ENCODE peak calls at places on chromosome 19, in seven cellular contexts. E is upper lobe of right lung; C is CD4-positive, alpha-beta T cell; G is tibial nerve; D is fibroblast of lung; W is IMR-90; R is left ventricle myocardium inferior. Z is an unnamed sample.

GRCh38 chr19:3459322-3459881 is 20.9 kb downstream of the SMIM24 start:
- DNase-seq in R (peak; percentile 91), G (peak; percentile 83), W (peak; percentile 94), E (peak; percentile 83), C (no peak), D (peak; percentile 97), Z (peak; percentile 33)

GRCh38 chr19:49852631-49853126 is 1.7 kb downstream of the PTOV1 start:
- DNase-seq in R (no peak), C (no peak), G (no peak), W (peak; percentile 22), E (no peak), D (no peak), Z (no peak)

GRCh38 chr19:32387701-32388392 is 17.7 kb upstream of the DPY19L3 start:
- DNase-seq in C (no peak), R (no peak), W (peak; percentile 62), E (no peak), G (no peak), D (peak; percentile 71), Z (no peak)

GRCh38 chr19:29188289-29188688 is 24.7 kb downstream of the UQCRFS1 start:
- DNase-seq in C (no peak), G (no peak), R (no peak), E (no peak), W (no peak), D (no peak), Z (no peak)

GRCh38 chr19:18789883-18790565 is 1.1 kb downstream of the COMP start:
- DNase-seq in W (no peak), E (no peak), R (no peak), D (peak; percentile 25), G (no peak), C (no peak), Z (no peak)

GRCh38 chr19:39325778-39326680 is 5.4 kb upstream of the LRFN1 start:
- DNase-seq in D (no peak), G (no peak), R (no peak), W (peak; percentile 7), E (no peak), C (no peak), Z (peak; percentile 33)

GRCh38 chr19:41597600-41598041 is 21.7 kb downstream of the CEACAM21 start:
- DNase-seq in D (peak; percentile 42), W (peak; percentile 55), C (peak; percentile 67), R (peak; percentile 22), G (peak; percentile 61), E (no peak), Z (peak; percentile 70)

GRCh38 chr19:33392341-33393285 is 19.1 kb downstream of the CEBPG start:
- DNase-seq in R (peak; percentile 25), C (no peak), D (no peak), E (peak; percentile 69), G (peak; percentile 12), W (no peak), Z (no peak)

GRCh38 chr19:28985201-28985600 is 227.8 kb downstream of the UQCRFS1 start:
- DNase-seq in D (no peak), E (no peak), C (no peak), R (no peak), G (no peak), W (no peak), Z (no peak)

GRCh38 chr19:11254662-11255061 is 7.7 kb downstream of the DOCK6 start:
- DNase-seq in C (no peak), D (no peak), E (no peak), R (no peak), W (no peak), G (no peak), Z (no peak)
- TF ChIP-seq CTCF in C (no peak), D (no peak), E (peak; percentile 12), R (peak; percentile 29), W (no peak), G (no peak), Z (peak; percentile 48)

GRCh38 chr19:14511245-14511625 is 7.0 kb downstream of the DNAJB1 start:
- DNase-seq in W (no peak), R (no peak), D (no peak), E (no peak), G (no peak), C (no peak), Z (no peak)
- H3K27ac ChIP-seq in W (peak overlapping the region; percentile 50), R (peak overlapping the region; percentile 71), D (peak overlapping the region; percentile 70), E (peak overlapping the region; percentile 80), G (no peak overlapping the region), C (no peak overlapping the region), Z (no peak overlapping the region)

GRCh38 chr19:1730157-1730556 is 23.1 kb upstream of the ONECUT3 start:
- DNase-seq in G (no peak), R (no peak), C (no peak), W (no peak), E (no peak), D (no peak), Z (no peak)

GRCh38 chr19:1720237-1720636 is 33.1 kb upstream of the ONECUT3 start:
- DNase-seq in W (no peak), R (no peak), G (no peak), D (no peak), C (no peak), E (no peak), Z (no peak)

GRCh38 chr19:1728816-1729567 is 24.3 kb upstream of the ONECUT3 start:
- DNase-seq in D (no peak), G (no peak), W (no peak), C (no peak), R (no peak), E (no peak), Z (no peak)

GRCh38 chr19:1729568-1729925 is 23.8 kb upstream of the ONECUT3 start:
- DNase-seq in E (no peak), G (no peak), C (no peak), R (no peak), D (no peak), W (no peak), Z (no peak)

GRCh38 chr19:1725100-1726064 is 27.9 kb upstream of the ONECUT3 start:
- DNase-seq in W (peak; percentile 28), C (no peak), E (no peak), D (peak; percentile 37), G (no peak), R (peak; percentile 52), Z (no peak)
- TF ChIP-seq CTCF in W (no peak), C (no peak), E (no peak), D (peak; percentile 2), G (no peak), R (no peak), Z (no peak)

DNA sequence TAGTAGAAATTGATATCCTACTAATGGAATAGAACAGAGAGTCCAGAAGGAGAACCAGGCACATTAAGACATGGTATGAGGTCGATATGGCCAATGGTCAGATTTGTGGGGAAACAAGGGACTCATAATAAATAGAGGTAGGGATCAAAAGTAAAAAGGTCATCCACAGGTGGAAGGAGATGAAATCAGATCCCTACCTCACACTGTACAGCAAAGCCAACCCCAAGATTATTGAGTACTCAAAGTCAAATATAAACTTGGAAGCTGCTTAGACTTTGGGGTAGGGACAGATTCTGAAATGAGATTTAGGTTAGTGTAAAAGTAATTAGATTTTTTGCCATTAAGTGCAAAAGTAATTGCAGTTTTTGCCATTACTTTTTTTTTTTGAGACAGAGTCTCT is 40.7 kb downstream of the BICRA start:
- DNase-seq in W (no peak), C (no peak), E (no peak), D (no peak), R (no peak), G (no peak), Z (no peak)
- H3K27ac ChIP-seq in W (no peak overlapping the region), C (no peak overlapping the region), E (no peak overlapping the region), D (no peak overlapping the region), R (no peak overlapping the region), G (no peak overlapping the region), Z (no peak overlapping the region)

DNA sequence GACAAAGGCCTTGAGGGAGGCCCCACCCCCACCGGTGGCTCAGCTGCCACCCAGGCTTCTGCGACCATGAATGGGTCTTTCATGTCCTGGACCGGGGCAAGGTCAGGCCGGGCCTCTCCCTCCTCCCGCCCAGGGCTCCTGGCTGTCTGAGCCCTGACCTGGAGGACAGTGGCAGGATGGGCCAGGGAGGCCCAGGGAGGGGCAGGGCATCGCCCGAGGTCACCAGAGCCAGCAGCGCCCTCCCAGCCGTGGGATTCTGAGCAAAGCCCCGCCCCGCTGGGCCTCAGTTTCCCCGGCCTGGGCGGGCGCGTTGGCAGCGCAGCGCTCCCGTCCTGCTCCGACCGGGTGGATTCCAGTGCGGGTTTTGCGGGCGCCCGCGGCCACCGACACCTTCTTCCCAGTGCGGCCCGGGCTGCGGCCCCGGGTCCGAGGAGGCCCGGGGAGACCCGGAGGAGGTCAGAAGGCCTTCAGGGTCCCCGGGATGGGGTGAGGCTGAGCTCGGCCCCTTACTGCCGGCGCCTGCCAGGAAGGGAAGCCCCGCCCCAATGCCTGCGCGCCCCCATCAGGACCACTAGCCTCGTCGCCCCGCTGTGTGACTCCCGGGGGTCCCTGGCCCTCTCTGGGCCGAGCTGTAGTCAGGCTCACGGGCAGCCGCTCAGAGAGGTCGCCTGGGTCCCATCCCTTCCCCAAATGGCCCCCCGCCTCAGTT is 24.6 kb upstream of the SEMA6B start:
- DNase-seq in G (no peak), E (no peak), C (no peak), R (no peak), W (no peak), D (peak; percentile 50), Z (no peak)
- TF ChIP-seq CTCF in G (no peak), E (no peak), C (no peak), R (no peak), W (no peak), D (no peak), Z (no peak)

Z was measured in DND-41.